ENCODE peak calls at places on chromosomes 7 and 10, in five cellular contexts. One of them, this sample, is unnamed.

GRCh38 chr7:13028731-13029099 is 341.3 kb downstream of the ARL4A start:
- DNase-seq in K562: no peak
- DNase-seq in CD4-positive, CD25-positive, alpha-beta regulatory T cell: no peak
- DNase-seq in prostate gland: no peak
- DNase-seq in lung: no peak
- DNase-seq in this sample: no peak

GRCh38 chr10:54065106-54065505 is 735.9 kb downstream of the PCDH15 start:
- DNase-seq in CD4-positive, CD25-positive, alpha-beta regulatory T cell: no peak
- DNase-seq in K562: no peak
- DNase-seq in prostate gland: no peak
- DNase-seq in lung: no peak
- DNase-seq in this sample: no peak

GRCh38 chr10:6128591-6129383 is 40.0 kb downstream of the RBM17 start:
- DNase-seq in lung: no peak
- DNase-seq in K562: no peak
- DNase-seq in CD4-positive, CD25-positive, alpha-beta regulatory T cell: no peak
- DNase-seq in prostate gland: no peak
- DNase-seq in this sample: no peak

GRCh38 chr7:4049202-4049601 is 632.9 kb upstream of the FOXK1 start:
- DNase-seq in K562: no peak
- DNase-seq in CD4-positive, CD25-positive, alpha-beta regulatory T cell: no peak
- DNase-seq in lung: peak
- DNase-seq in prostate gland: no peak
- DNase-seq in this sample: no peak

GRCh38 chr7:18703743-18704142 is 208.2 kb downstream of the HDAC9 start:
- DNase-seq in prostate gland: no peak
- DNase-seq in K562: no peak
- DNase-seq in lung: no peak
- DNase-seq in CD4-positive, CD25-positive, alpha-beta regulatory T cell: no peak
- DNase-seq in this sample: no peak

GRCh38 chr7:10079572-10079971 is 894.1 kb upstream of the PHF14 start:
- DNase-seq in K562: no peak
- DNase-seq in CD4-positive, CD25-positive, alpha-beta regulatory T cell: no peak
- DNase-seq in prostate gland: no peak
- DNase-seq in lung: no peak
- DNase-seq in this sample: no peak

GRCh38 chr7:50209461-50210161 is 94.9 kb upstream of the IKZF1 start:
- DNase-seq in CD4-positive, CD25-positive, alpha-beta regulatory T cell: no peak
- DNase-seq in K562: no peak
- DNase-seq in lung: no peak
- DNase-seq in prostate gland: no peak
- DNase-seq in this sample: no peak

GRCh38 chr7:45028138-45028919 is 28.3 kb downstream of the CCM2 start:
- DNase-seq in prostate gland: no peak
- DNase-seq in K562: no peak
- DNase-seq in CD4-positive, CD25-positive, alpha-beta regulatory T cell: no peak
- DNase-seq in lung: no peak
- DNase-seq in this sample: peak

GRCh38 chr10:26725837-26726727 is 28.6 kb downstream of the PDSS1 start:
- DNase-seq in lung: peak
- DNase-seq in CD4-positive, CD25-positive, alpha-beta regulatory T cell: peak
- DNase-seq in prostate gland: no peak
- DNase-seq in K562: peak
- DNase-seq in this sample: peak

GRCh38 chr7:1705856-1706255 is 35.8 kb downstream of the ELFN1 start:
- DNase-seq in prostate gland: no peak
- DNase-seq in lung: no peak
- DNase-seq in K562: no peak
- DNase-seq in CD4-positive, CD25-positive, alpha-beta regulatory T cell: no peak
- DNase-seq in this sample: no peak

GRCh38 chr7:151248191-151249033 is at the start of gene SMARCD3:
- DNase-seq in lung: peak
- DNase-seq in CD4-positive, CD25-positive, alpha-beta regulatory T cell: peak
- DNase-seq in prostate gland: peak
- DNase-seq in K562: peak
- DNase-seq in this sample: peak

GRCh38 chr7:12217311-12217710 is 6.2 kb downstream of the TMEM106B start:
- DNase-seq in lung: no peak
- DNase-seq in prostate gland: no peak
- DNase-seq in K562: no peak
- DNase-seq in CD4-positive, CD25-positive, alpha-beta regulatory T cell: no peak
- DNase-seq in this sample: no peak

GRCh38 chr7:149509774-149510173 is 12.2 kb upstream of the ZNF746 start:
- DNase-seq in lung: no peak
- DNase-seq in prostate gland: no peak
- DNase-seq in K562: no peak
- DNase-seq in CD4-positive, CD25-positive, alpha-beta regulatory T cell: no peak
- DNase-seq in this sample: no peak

GRCh38 chr10:33114451-33114944 is 156.5 kb upstream of the ITGB1 start:
- DNase-seq in prostate gland: no peak
- DNase-seq in lung: no peak
- DNase-seq in K562: no peak
- DNase-seq in CD4-positive, CD25-positive, alpha-beta regulatory T cell: peak
- DNase-seq in this sample: no peak

GRCh38 chr10:29618341-29619171 is 16.2 kb downstream of the SVIL start:
- DNase-seq in prostate gland: peak
- DNase-seq in CD4-positive, CD25-positive, alpha-beta regulatory T cell: no peak
- DNase-seq in K562: no peak
- DNase-seq in lung: peak
- DNase-seq in this sample: no peak

GRCh38 chr7:25389489-25390106 is 161.3 kb upstream of the NPVF start:
- DNase-seq in K562: peak
- DNase-seq in prostate gland: no peak
- DNase-seq in CD4-positive, CD25-positive, alpha-beta regulatory T cell: peak
- DNase-seq in lung: no peak
- DNase-seq in this sample: peak

GRCh38 chr10:71396714-71397339 is at the start of gene CDH23:
- DNase-seq in lung: no peak
- DNase-seq in K562: peak
- DNase-seq in prostate gland: peak
- DNase-seq in CD4-positive, CD25-positive, alpha-beta regulatory T cell: no peak
- DNase-seq in this sample: no peak

GRCh38 chr7:142790056-142790455 is 19.3 kb downstream of the PRSS2 start:
- DNase-seq in prostate gland: no peak
- DNase-seq in CD4-positive, CD25-positive, alpha-beta regulatory T cell: peak
- DNase-seq in K562: no peak
- DNase-seq in lung: no peak
- DNase-seq in this sample: no peak

GRCh38 chr7:94697671-94697994 is 41.7 kb upstream of the SGCE start:
- DNase-seq in K562: no peak
- DNase-seq in prostate gland: no peak
- DNase-seq in lung: no peak
- DNase-seq in CD4-positive, CD25-positive, alpha-beta regulatory T cell: no peak
- DNase-seq in this sample: no peak

GRCh38 chr10:97169911-97170693 is 15.7 kb downstream of the SLIT1 start:
- DNase-seq in CD4-positive, CD25-positive, alpha-beta regulatory T cell: no peak
- DNase-seq in K562: no peak
- DNase-seq in prostate gland: peak
- DNase-seq in lung: peak
- DNase-seq in this sample: no peak

GRCh38 chr10:22682237-22683192 is 31.9 kb downstream of the PIP4K2A start:
- DNase-seq in K562: no peak
- DNase-seq in lung: no peak
- DNase-seq in prostate gland: no peak
- DNase-seq in CD4-positive, CD25-positive, alpha-beta regulatory T cell: peak
- DNase-seq in this sample: peak

GRCh38 chr10:129562487-129562886 is 95.4 kb downstream of the MGMT start:
- DNase-seq in K562: no peak
- DNase-seq in lung: no peak
- DNase-seq in prostate gland: no peak
- DNase-seq in CD4-positive, CD25-positive, alpha-beta regulatory T cell: no peak
- DNase-seq in this sample: no peak

GRCh38 chr10:69328346-69328687 is 50.0 kb downstream of the HK1 start:
- DNase-seq in prostate gland: no peak
- DNase-seq in lung: no peak
- DNase-seq in CD4-positive, CD25-positive, alpha-beta regulatory T cell: no peak
- DNase-seq in K562: no peak
- DNase-seq in this sample: no peak

GRCh38 chr10:107442035-107442505 is 277.6 kb upstream of the SORCS1 start:
- DNase-seq in prostate gland: no peak
- DNase-seq in lung: no peak
- DNase-seq in CD4-positive, CD25-positive, alpha-beta regulatory T cell: no peak
- DNase-seq in K562: no peak
- DNase-seq in this sample: no peak

GRCh38 chr10:1160561-1160961 is 104.4 kb downstream of the WDR37 start:
- DNase-seq in prostate gland: no peak
- DNase-seq in CD4-positive, CD25-positive, alpha-beta regulatory T cell: no peak
- DNase-seq in K562: no peak
- DNase-seq in lung: no peak
- DNase-seq in this sample: no peak

GRCh38 chr10:114491933-114492332 is 87.6 kb upstream of the AFAP1L2 start:
- DNase-seq in K562: no peak
- DNase-seq in lung: no peak
- DNase-seq in CD4-positive, CD25-positive, alpha-beta regulatory T cell: no peak
- DNase-seq in prostate gland: no peak
- DNase-seq in this sample: no peak

GRCh38 chr10:22463255-22463654 is 118.0 kb downstream of the SPAG6 start:
- DNase-seq in K562: no peak
- DNase-seq in prostate gland: no peak
- DNase-seq in lung: no peak
- DNase-seq in CD4-positive, CD25-positive, alpha-beta regulatory T cell: no peak
- DNase-seq in this sample: no peak

GRCh38 chr10:33653584-33654367 is 319.3 kb upstream of the NRP1 start:
- DNase-seq in lung: no peak
- DNase-seq in CD4-positive, CD25-positive, alpha-beta regulatory T cell: no peak
- DNase-seq in K562: no peak
- DNase-seq in prostate gland: no peak
- DNase-seq in this sample: no peak

GRCh38 chr7:103929808-103930415 is 59.5 kb downstream of the RELN start:
- DNase-seq in K562: no peak
- DNase-seq in CD4-positive, CD25-positive, alpha-beta regulatory T cell: no peak
- DNase-seq in prostate gland: no peak
- DNase-seq in lung: no peak
- DNase-seq in this sample: no peak

GRCh38 chr7:80623465-80624252 is 14.8 kb upstream of the CD36 start:
- DNase-seq in K562: no peak
- DNase-seq in lung: peak
- DNase-seq in CD4-positive, CD25-positive, alpha-beta regulatory T cell: no peak
- DNase-seq in prostate gland: no peak
- DNase-seq in this sample: no peak

GRCh38 chr7:6558837-6559236 is 7.6 kb upstream of the GRID2IP start:
- DNase-seq in CD4-positive, CD25-positive, alpha-beta regulatory T cell: no peak
- DNase-seq in lung: no peak
- DNase-seq in K562: peak
- DNase-seq in prostate gland: no peak
- DNase-seq in this sample: peak

GRCh38 chr10:37789590-37789989 is 67.8 kb downstream of the ZNF248 start:
- DNase-seq in lung: no peak
- DNase-seq in prostate gland: no peak
- DNase-seq in K562: no peak
- DNase-seq in CD4-positive, CD25-positive, alpha-beta regulatory T cell: no peak
- DNase-seq in this sample: no peak
- H3K27ac ChIP-seq in lung: no peak
- H3K27ac ChIP-seq in prostate gland: no peak
- H3K27ac ChIP-seq in K562: no peak
- H3K27ac ChIP-seq in CD4-positive, CD25-positive, alpha-beta regulatory T cell: no peak
- H3K27ac ChIP-seq in this sample: no peak

DNA sequence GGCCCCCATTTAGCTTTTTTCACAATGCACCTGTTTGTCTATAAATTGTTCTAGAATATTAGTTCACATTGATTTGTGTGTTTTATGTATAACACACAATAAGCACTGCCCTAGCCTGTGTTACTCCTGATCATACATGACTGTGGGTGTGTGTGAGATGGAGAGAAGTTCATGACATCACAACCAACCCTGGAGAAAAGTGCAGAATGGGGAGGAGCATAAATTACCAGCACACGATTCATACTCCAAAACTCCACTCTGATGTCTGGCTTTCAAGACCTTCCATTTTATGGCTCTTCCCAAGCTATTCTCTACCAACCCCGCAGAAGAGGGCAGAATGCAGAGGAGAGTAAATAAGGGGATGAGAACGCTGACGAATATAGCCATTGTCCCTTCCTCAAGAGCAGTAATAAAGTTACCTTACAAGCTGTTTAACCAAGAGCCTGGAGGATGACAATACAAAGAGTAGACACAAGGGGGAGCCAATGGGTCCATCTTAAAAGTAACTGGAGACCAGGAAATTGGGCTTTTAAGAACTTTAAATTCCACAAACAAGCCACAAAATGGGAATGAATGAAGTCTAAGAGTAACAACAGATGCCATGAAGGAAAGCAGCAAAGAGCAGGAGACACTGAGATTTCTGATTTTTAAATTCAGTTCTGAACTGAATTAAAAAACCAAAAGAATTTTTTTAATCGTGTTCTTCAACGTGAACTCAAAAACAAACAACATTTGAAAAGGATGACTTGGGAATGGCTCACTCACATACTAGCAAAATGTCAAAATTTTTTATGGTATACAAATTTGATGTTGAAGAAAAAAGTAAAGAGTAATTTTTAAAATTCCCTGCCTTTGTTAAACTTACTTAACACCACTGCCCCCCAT is 159.6 kb downstream of the PARD3 start:
- DNase-seq in lung: no peak
- DNase-seq in K562: peak
- DNase-seq in CD4-positive, CD25-positive, alpha-beta regulatory T cell: no peak
- DNase-seq in prostate gland: peak
- DNase-seq in this sample: no peak
- H3K4me3 ChIP-seq in lung: no peak
- H3K4me3 ChIP-seq in K562: no peak
- H3K4me3 ChIP-seq in CD4-positive, CD25-positive, alpha-beta regulatory T cell: no peak
- H3K4me3 ChIP-seq in prostate gland: no peak
- H3K4me3 ChIP-seq in this sample: no peak

GRCh38 chr10:119301397-119301796 is 94.0 kb downstream of the GRK5 start:
- DNase-seq in prostate gland: no peak
- DNase-seq in lung: no peak
- DNase-seq in K562: no peak
- DNase-seq in CD4-positive, CD25-positive, alpha-beta regulatory T cell: peak
- DNase-seq in this sample: peak
- H3K27ac ChIP-seq in prostate gland: no peak
- H3K27ac ChIP-seq in lung: peak
- H3K27ac ChIP-seq in K562: no peak
- H3K27ac ChIP-seq in CD4-positive, CD25-positive, alpha-beta regulatory T cell: peak
- H3K27ac ChIP-seq in this sample: peak

GRCh38 chr10:132247943-132248342 is 59.8 kb downstream of the STK32C start:
- DNase-seq in CD4-positive, CD25-positive, alpha-beta regulatory T cell: no peak
- DNase-seq in prostate gland: no peak
- DNase-seq in K562: no peak
- DNase-seq in lung: no peak
- DNase-seq in this sample: no peak

GRCh38 chr10:132250456-132251223 is 57.1 kb downstream of the STK32C start:
- DNase-seq in K562: no peak
- DNase-seq in lung: no peak
- DNase-seq in prostate gland: no peak
- DNase-seq in CD4-positive, CD25-positive, alpha-beta regulatory T cell: no peak
- DNase-seq in this sample: no peak

GRCh38 chr10:132249232-132249724 is 58.5 kb downstream of the STK32C start:
- DNase-seq in K562: no peak
- DNase-seq in CD4-positive, CD25-positive, alpha-beta regulatory T cell: no peak
- DNase-seq in prostate gland: no peak
- DNase-seq in lung: no peak
- DNase-seq in this sample: no peak

GRCh38 chr10:132249824-132250375 is 57.9 kb downstream of the STK32C start:
- DNase-seq in lung: no peak
- DNase-seq in K562: no peak
- DNase-seq in CD4-positive, CD25-positive, alpha-beta regulatory T cell: no peak
- DNase-seq in prostate gland: no peak
- DNase-seq in this sample: no peak

GRCh38 chr10:132248455-132249231 is 59.1 kb downstream of the STK32C start:
- DNase-seq in K562: peak
- DNase-seq in lung: no peak
- DNase-seq in CD4-positive, CD25-positive, alpha-beta regulatory T cell: peak
- DNase-seq in prostate gland: no peak
- DNase-seq in this sample: peak
- H3K4me3 ChIP-seq in K562: no peak
- H3K4me3 ChIP-seq in lung: no peak
- H3K4me3 ChIP-seq in CD4-positive, CD25-positive, alpha-beta regulatory T cell: no peak
- H3K4me3 ChIP-seq in prostate gland: no peak
- H3K4me3 ChIP-seq in this sample: peak